ENCODE peak calls at places on chromosomes 7 and 10, in five cellular contexts. A is HT-29; Y is pulmonary artery endothelial cell; E is Panc1; K is CD8-positive, alpha-beta T cell. P is an unnamed sample.

GRCh38 chr10:1516492-1517224 is 220.7 kb downstream of the ADARB2 start:
- DNase-seq in A (no peak), Y (no peak), E (no peak), K (no peak), P (no peak)

GRCh38 chr7:41146423-41146822 is 556.5 kb downstream of the INHBA start:
- DNase-seq in A (no peak), Y (no peak), E (no peak), K (no peak), P (no peak)

GRCh38 chr7:223861-224260 is 31.5 kb downstream of the FAM20C start:
- DNase-seq in A (no peak), Y (no peak), E (no peak), K (no peak), P (no peak)

GRCh38 chr7:37724732-37725131 is 41.2 kb downstream of the GPR141 start:
- DNase-seq in A (no peak), Y (no peak), E (no peak), K (no peak), P (no peak)

GRCh38 chr10:17805921-17806577 is 3.1 kb upstream of the MRC1 start:
- DNase-seq in A (no peak), Y (no peak), E (no peak), K (no peak), P (no peak)

GRCh38 chr10:65949543-65949942 is 976.3 kb upstream of the LRRTM3 start:
- DNase-seq in A (no peak), Y (no peak), E (no peak), K (no peak), P (no peak)

GRCh38 chr7:12369700-12370099 is 34.0 kb downstream of the VWDE start:
- DNase-seq in A (no peak), Y (no peak), E (no peak), K (no peak), P (no peak)

GRCh38 chr7:122984021-122984420 is 11.5 kb downstream of the TAS2R16 start:
- DNase-seq in A (no peak), Y (no peak), E (no peak), K (no peak), P (no peak)

GRCh38 chr7:1558181-1558811 is 2.3 kb upstream of the TMEM184A start:
- DNase-seq in A (no peak), Y (no peak), E (no peak), K (no peak), P (peak; percentile 32)

GRCh38 chr10:5293691-5294550 is 70.8 kb upstream of the UCN3 start:
- DNase-seq in A (peak; percentile 82), Y (no peak), E (no peak), K (no peak), P (peak; percentile 68)

GRCh38 chr10:310976-311639 is 175.9 kb downstream of the ZMYND11 start:
- DNase-seq in A (no peak), Y (no peak), E (no peak), K (no peak), P (no peak)

GRCh38 chr7:117384693-117385092 is 42.6 kb downstream of the ASZ1 start:
- DNase-seq in A (peak; percentile 68), Y (no peak), E (no peak), K (no peak), P (no peak)

GRCh38 chr10:13589316-13589715 is 2.6 kb downstream of the PRPF18 start:
- DNase-seq in A (no peak), Y (no peak), E (no peak), K (no peak), P (no peak)

GRCh38 chr7:96887426-96887825 is 117.9 kb upstream of the DLX6 start:
- DNase-seq in A (no peak), Y (no peak), E (no peak), K (no peak), P (no peak)